ENCODE peak calls at places on chromosomes 11 and 22, in four cellular contexts. N, C, B and I are unnamed samples.

GRCh38 chr11:14373941-14374646 is 15.1 kb upstream of the RRAS2 start:
- DNase-seq in N (no peak), C (no peak), B (peak; percentile 84), I (peak; percentile 27)

GRCh38 chr11:12544986-12545775 is 129.0 kb upstream of the TEAD1 start:
- DNase-seq in N (no peak), C (no peak), B (no peak), I (peak; percentile 47)

GRCh38 chr11:92249156-92249753 is 24.6 kb downstream of the FAT3 start:
- DNase-seq in N (no peak), C (no peak), B (no peak), I (no peak)

GRCh38 chr11:3153291-3153861 is 11.7 kb downstream of the OSBPL5 start:
- DNase-seq in N (no peak), C (peak; percentile 74), B (peak; percentile 87), I (peak; percentile 90)

GRCh38 chr11:104694259-104695070 is 203.8 kb downstream of the CASP12 start:
- DNase-seq in N (no peak), C (no peak), B (peak; percentile 70), I (peak; percentile 54)

GRCh38 chr11:73760066-73760679 is 701 bp downstream of the RAB6A start:
- DNase-seq in N (peak; percentile 69), C (peak; percentile 50), B (peak; percentile 59), I (no peak)

GRCh38 chr11:61671527-61671926 is 8.7 kb upstream of the DAGLA start:
- DNase-seq in N (no peak), C (no peak), B (no peak), I (no peak)

GRCh38 chr11:94790771-94791180 is 22.6 kb downstream of the AMOTL1 start:
- DNase-seq in N (no peak), C (no peak), B (no peak), I (no peak)

GRCh38 chr11:1943977-1944376 is 3.2 kb upstream of the MRPL23 start:
- DNase-seq in N (no peak), C (no peak), B (peak; percentile 38), I (no peak)

GRCh38 chr11:20109731-20110445 is 50.4 kb downstream of the DBX1 start:
- DNase-seq in N (no peak), C (no peak), B (no peak), I (no peak)

GRCh38 chr22:23216331-23217170 is 36.2 kb downstream of the BCR start:
- DNase-seq in N (no peak), C (no peak), B (no peak), I (no peak)

GRCh38 chr11:122743949-122744876 is 88.7 kb downstream of the UBASH3B start:
- DNase-seq in N (no peak), C (no peak), B (no peak), I (no peak)

GRCh38 chr11:1682225-1682901 is 14.6 kb upstream of the KRTAP5-6 start:
- DNase-seq in N (no peak), C (no peak), B (no peak), I (no peak)

GRCh38 chr11:113162590-113162961 is 151.8 kb upstream of the TTC12 start:
- DNase-seq in N (no peak), C (no peak), B (peak; percentile 37), I (no peak)

GRCh38 chr22:45318168-45318557 is 8.4 kb downstream of the FAM118A start:
- DNase-seq in N (peak; percentile 75), C (peak; percentile 78), B (peak; percentile 97), I (peak; percentile 97)

GRCh38 chr11:43830928-43831440 is 49.6 kb upstream of the ALKBH3 start:
- DNase-seq in N (no peak), C (no peak), B (peak; percentile 94), I (peak; percentile 99)

GRCh38 chr11:66904055-66904454 is 47.2 kb downstream of the LRFN4 start:
- DNase-seq in N (peak; percentile 6), C (no peak), B (no peak), I (peak; percentile 28)

GRCh38 chr11:74257934-74258553 is 53.4 kb downstream of the P4HA3 start:
- DNase-seq in N (no peak), C (peak; percentile 55), B (peak; percentile 81), I (peak; percentile 49)

GRCh38 chr11:70456921-70457532 is 58.7 kb downstream of the CTTN start:
- DNase-seq in N (no peak), C (no peak), B (peak; percentile 78), I (peak; percentile 43)

GRCh38 chr11:128594246-128594645 is 6.9 kb upstream of the ETS1 start:
- DNase-seq in N (no peak), C (no peak), B (no peak), I (no peak)

GRCh38 chr11:34603129-34604001 is 17.5 kb upstream of the EHF start:
- DNase-seq in N (no peak), C (no peak), B (no peak), I (no peak)

GRCh38 chr11:20154381-20154780 is 5.9 kb downstream of the DBX1 start:
- DNase-seq in N (no peak), C (no peak), B (no peak), I (peak; percentile 28)

GRCh38 chr11:112871909-112872511 is 89.2 kb upstream of the NCAM1 start:
- DNase-seq in N (no peak), C (no peak), B (no peak), I (no peak)

GRCh38 chr11:119158467-119158866 is 9.6 kb downstream of the ABCG4 start:
- DNase-seq in N (no peak), C (no peak), B (no peak), I (no peak)